ENCODE peak calls at places on chromosomes 11 and 22, in seven cellular contexts. O, P, G, U, Z, B and X are unnamed samples.
A peak's percentile ranks its signal among the peaks of the same experiment; 100 is the strongest.

GRCh38 chr11:61777234-61778090 is 14.9 kb downstream of the TMEM258 start:
- DNase-seq in B (peak; percentile 45), P (no peak), Z (no peak), U (no peak), G (peak; percentile 26), O (no peak), X (peak; percentile 29)

GRCh38 chr11:47616726-47617416 is 22.7 kb upstream of the C1QTNF4 start:
- DNase-seq in B (peak; percentile 66), G (no peak), U (peak; percentile 38), P (peak; percentile 67), O (peak; percentile 89), Z (peak; percentile 43), X (peak; percentile 65)

GRCh38 chr22:46833228-46833627 is 70.8 kb downstream of the TBC1D22A start:
- DNase-seq in O (peak; percentile 47), U (no peak), P (no peak), B (no peak), Z (no peak), G (no peak), X (no peak)

GRCh38 chr11:35274909-35275807 is 136.2 kb downstream of the CD44 start:
- DNase-seq in U (no peak), B (peak; percentile 35), O (peak; percentile 46), P (no peak), Z (peak; percentile 70), G (peak; percentile 38), X (no peak)

GRCh38 chr11:87878373-87878779 is 296.9 kb downstream of the RAB38 start:
- DNase-seq in Z (no peak), O (peak; percentile 69), U (peak; percentile 25), B (no peak), P (peak; percentile 14), G (no peak), X (no peak)

GRCh38 chr11:126257764-126258163 is 10.9 kb downstream of the SRPRA start:
- DNase-seq in U (no peak), G (no peak), P (no peak), B (no peak), Z (peak; percentile 40), O (peak; percentile 57), X (no peak)

GRCh38 chr11:107011977-107012376 is 6.3 kb downstream of the GUCY1A2 start:
- DNase-seq in Z (no peak), P (no peak), G (no peak), U (no peak), B (no peak), O (peak; percentile 12), X (no peak)

GRCh38 chr22:23675502-23676415 is 15.1 kb upstream of the RGL4 start:
- DNase-seq in Z (peak; percentile 16), G (no peak), P (no peak), U (no peak), O (no peak), B (no peak), X (no peak)

GRCh38 chr11:131637469-131638175 is 267.2 kb downstream of the NTM start:
- DNase-seq in P (no peak), Z (peak; percentile 13), G (no peak), O (no peak), U (no peak), B (no peak), X (no peak)

GRCh38 chr11:17252704-17253103 is 23.8 kb upstream of the NUCB2 start:
- DNase-seq in G (no peak), P (no peak), O (no peak), Z (no peak), U (no peak), B (no peak), X (no peak)

GRCh38 chr11:110522456-110522855 is 92.7 kb downstream of the FDX1 start:
- DNase-seq in P (no peak), B (no peak), G (no peak), Z (no peak), O (no peak), U (no peak), X (no peak)

GRCh38 chr11:32829680-32830412 is at the start of gene PRRG4:
- DNase-seq in U (no peak), P (no peak), G (peak; percentile 30), B (peak; percentile 35), O (peak; percentile 41), Z (peak; percentile 20), X (no peak)